ENCODE peak calls at places on chromosomes 11 and 22, in five cellular contexts. One of them, this sample, is unnamed.

GRCh38 chr11:15073361-15074205 is at the start of gene CALCB:
- DNase-seq in mucosa of descending colon: no peak
- DNase-seq in non-pigmented ciliary epithelial cell: no peak
- DNase-seq in AG10803: peak
- DNase-seq in stimulated activated CD8-positive, alpha-beta memory T cell treated with anti-CD3 and anti-CD28 coated beads, Interleukin-2, amount 100 ng/mL, for 48 hours: no peak
- DNase-seq in this sample: no peak

GRCh38 chr11:44301856-44302231 is 8.1 kb downstream of the ALX4 start:
- DNase-seq in stimulated activated CD8-positive, alpha-beta memory T cell treated with anti-CD3 and anti-CD28 coated beads, Interleukin-2, amount 100 ng/mL, for 48 hours: no peak
- DNase-seq in non-pigmented ciliary epithelial cell: no peak
- DNase-seq in mucosa of descending colon: no peak
- DNase-seq in AG10803: peak
- DNase-seq in this sample: no peak

GRCh38 chr11:2175659-2176058 is 4.0 kb upstream of the TH start:
- DNase-seq in non-pigmented ciliary epithelial cell: no peak
- DNase-seq in AG10803: peak
- DNase-seq in mucosa of descending colon: no peak
- DNase-seq in stimulated activated CD8-positive, alpha-beta memory T cell treated with anti-CD3 and anti-CD28 coated beads, Interleukin-2, amount 100 ng/mL, for 48 hours: no peak
- DNase-seq in this sample: peak

GRCh38 chr11:116335078-116335477 is 437.7 kb downstream of the BUD13 start:
- DNase-seq in stimulated activated CD8-positive, alpha-beta memory T cell treated with anti-CD3 and anti-CD28 coated beads, Interleukin-2, amount 100 ng/mL, for 48 hours: no peak
- DNase-seq in non-pigmented ciliary epithelial cell: no peak
- DNase-seq in mucosa of descending colon: no peak
- DNase-seq in AG10803: no peak
- DNase-seq in this sample: no peak

GRCh38 chr11:65563606-65564005 is 5.4 kb upstream of the LTBP3 start:
- DNase-seq in mucosa of descending colon: no peak
- DNase-seq in stimulated activated CD8-positive, alpha-beta memory T cell treated with anti-CD3 and anti-CD28 coated beads, Interleukin-2, amount 100 ng/mL, for 48 hours: no peak
- DNase-seq in AG10803: no peak
- DNase-seq in non-pigmented ciliary epithelial cell: no peak
- DNase-seq in this sample: no peak

GRCh38 chr22:49372111-49372529 is 455.6 kb downstream of the BRD1 start:
- DNase-seq in non-pigmented ciliary epithelial cell: no peak
- DNase-seq in AG10803: no peak
- DNase-seq in mucosa of descending colon: peak
- DNase-seq in stimulated activated CD8-positive, alpha-beta memory T cell treated with anti-CD3 and anti-CD28 coated beads, Interleukin-2, amount 100 ng/mL, for 48 hours: no peak
- DNase-seq in this sample: no peak

GRCh38 chr22:19142394-19142793 is 2.1 kb downstream of the ESS2 start:
- DNase-seq in mucosa of descending colon: no peak
- DNase-seq in AG10803: no peak
- DNase-seq in stimulated activated CD8-positive, alpha-beta memory T cell treated with anti-CD3 and anti-CD28 coated beads, Interleukin-2, amount 100 ng/mL, for 48 hours: no peak
- DNase-seq in non-pigmented ciliary epithelial cell: no peak
- DNase-seq in this sample: no peak

GRCh38 chr11:61959026-61959608 is 8.3 kb downstream of the FTH1 start:
- DNase-seq in AG10803: no peak
- DNase-seq in non-pigmented ciliary epithelial cell: no peak
- DNase-seq in stimulated activated CD8-positive, alpha-beta memory T cell treated with anti-CD3 and anti-CD28 coated beads, Interleukin-2, amount 100 ng/mL, for 48 hours: no peak
- DNase-seq in mucosa of descending colon: no peak
- DNase-seq in this sample: no peak

GRCh38 chr11:24240496-24240895 is 256.4 kb upstream of the LUZP2 start:
- DNase-seq in mucosa of descending colon: no peak
- DNase-seq in AG10803: no peak
- DNase-seq in stimulated activated CD8-positive, alpha-beta memory T cell treated with anti-CD3 and anti-CD28 coated beads, Interleukin-2, amount 100 ng/mL, for 48 hours: no peak
- DNase-seq in non-pigmented ciliary epithelial cell: no peak
- DNase-seq in this sample: no peak

GRCh38 chr22:17121235-17122195 is at the start of gene TMEM121B:
- DNase-seq in mucosa of descending colon: peak
- DNase-seq in non-pigmented ciliary epithelial cell: no peak
- DNase-seq in AG10803: peak
- DNase-seq in stimulated activated CD8-positive, alpha-beta memory T cell treated with anti-CD3 and anti-CD28 coated beads, Interleukin-2, amount 100 ng/mL, for 48 hours: no peak
- DNase-seq in this sample: peak

GRCh38 chr11:14956111-14956510 is 16.0 kb downstream of the CALCA start:
- DNase-seq in non-pigmented ciliary epithelial cell: no peak
- DNase-seq in AG10803: no peak
- DNase-seq in stimulated activated CD8-positive, alpha-beta memory T cell treated with anti-CD3 and anti-CD28 coated beads, Interleukin-2, amount 100 ng/mL, for 48 hours: no peak
- DNase-seq in mucosa of descending colon: no peak
- DNase-seq in this sample: no peak

GRCh38 chr22:17303840-17304779 is 65.2 kb upstream of the CECR2 start:
- DNase-seq in mucosa of descending colon: no peak
- DNase-seq in stimulated activated CD8-positive, alpha-beta memory T cell treated with anti-CD3 and anti-CD28 coated beads, Interleukin-2, amount 100 ng/mL, for 48 hours: peak
- DNase-seq in non-pigmented ciliary epithelial cell: no peak
- DNase-seq in AG10803: no peak
- DNase-seq in this sample: no peak